ENCODE peak calls at places on chromosomes 13 and 19, in seven cellular contexts. N, W, J, C, Q, B and F are unnamed samples.
A peak's percentile ranks its signal among the peaks of the same experiment; 100 is the strongest.

GRCh38 chr19:14003279-14004051 is 2.7 kb downstream of the RFX1 start:
- DNase-seq in C (no peak), Q (peak; percentile 40), N (no peak), J (no peak), B (no peak), W (no peak), F (no peak)

GRCh38 chr19:41907994-41908615 is 20.1 kb downstream of the ERFL start:
- DNase-seq in N (no peak), Q (no peak), C (no peak), B (no peak), W (no peak), J (no peak), F (no peak)

GRCh38 chr13:76222511-76222910 is 586.4 kb downstream of the LMO7 start:
- DNase-seq in B (no peak), N (no peak), J (peak; percentile 55), Q (no peak), W (no peak), C (peak; percentile 39), F (peak; percentile 19)

GRCh38 chr19:16441661-16442071 is 30.1 kb downstream of the EPS15L1 start:
- DNase-seq in W (no peak), Q (no peak), B (no peak), N (no peak), J (no peak), C (no peak), F (no peak)

GRCh38 chr19:29714371-29714952 is 599 bp downstream of the C19orf12 start:
- DNase-seq in B (no peak), C (no peak), Q (no peak), N (no peak), J (no peak), W (no peak), F (peak; percentile 11)

GRCh38 chr19:47445937-47446402 is 25.7 kb downstream of the SLC8A2 start:
- DNase-seq in N (peak; percentile 68), C (no peak), J (no peak), Q (no peak), W (no peak), B (no peak), F (no peak)

GRCh38 chr13:27168870-27169525 is 2.6 kb downstream of the USP12 start:
- DNase-seq in Q (peak; percentile 36), N (no peak), W (no peak), J (peak; percentile 39), C (peak; percentile 29), B (no peak), F (no peak)

GRCh38 chr19:44677019-44677809 is 5.9 kb downstream of the CEACAM19 start:
- DNase-seq in W (no peak), Q (peak; percentile 55), B (peak; percentile 20), C (peak; percentile 77), J (peak; percentile 70), N (no peak), F (peak; percentile 61)

GRCh38 chr19:41225238-41226052 is 6.4 kb downstream of the AXL start:
- DNase-seq in N (no peak), Q (peak; percentile 100), B (peak; percentile 98), J (peak; percentile 100), C (peak; percentile 100), W (peak; percentile 97), F (peak; percentile 98)

GRCh38 chr19:41753936-41754529 is 1.3 kb upstream of the CEACAM6 start:
- DNase-seq in Q (peak; percentile 31), W (no peak), J (peak; percentile 4), N (no peak), B (no peak), C (peak; percentile 3), F (peak; percentile 7)

GRCh38 chr19:49546825-49547565 is 19.2 kb downstream of the RCN3 start:
- DNase-seq in J (peak; percentile 89), Q (peak; percentile 93), B (peak; percentile 74), C (peak; percentile 79), W (peak; percentile 86), N (no peak), F (peak; percentile 85)

GRCh38 chr19:898663-899062 is 5.4 kb downstream of the RNU6-9 start:
- DNase-seq in J (no peak), Q (no peak), B (no peak), W (no peak), N (no peak), C (no peak), F (no peak)

GRCh38 chr19:55213547-55213946 is 4.2 kb upstream of the PTPRH start:
- DNase-seq in J (no peak), C (no peak), N (no peak), B (no peak), Q (no peak), W (no peak), F (no peak)

GRCh38 chr19:55209430-55210119 is at the start of gene PTPRH:
- DNase-seq in J (no peak), B (no peak), Q (no peak), W (no peak), N (no peak), C (no peak), F (peak; percentile 29)

GRCh38 chr19:55208880-55209429 is 346 bp downstream of the PTPRH start:
- DNase-seq in J (no peak), N (no peak), Q (no peak), C (no peak), B (no peak), W (no peak), F (no peak)

GRCh38 chr19:55210120-55210493 is 806 bp upstream of the PTPRH start:
- DNase-seq in Q (peak; percentile 97), B (peak; percentile 95), J (peak; percentile 98), W (peak; percentile 88), C (peak; percentile 98), N (no peak), F (peak; percentile 92)

DNA sequence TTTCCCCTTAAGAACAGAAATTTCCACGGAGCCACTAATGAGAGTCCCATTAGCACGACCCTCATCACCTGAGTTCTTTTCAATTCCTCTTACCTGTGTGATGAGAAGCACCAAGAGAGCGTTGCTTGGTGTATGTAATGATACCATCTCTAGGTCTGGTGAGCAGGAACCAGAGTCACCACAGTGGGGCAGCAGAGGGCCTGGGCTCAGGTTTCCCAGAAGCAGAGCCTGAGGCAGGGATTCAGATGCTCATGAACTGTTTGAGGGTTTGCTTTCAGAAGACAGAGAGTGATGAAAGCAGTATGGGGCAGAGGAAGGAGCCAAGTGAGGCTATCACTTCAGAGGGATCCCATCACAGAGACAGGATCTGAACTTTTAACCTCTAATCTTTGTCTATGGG is 3.1 kb upstream of the PTPRH start:
- DNase-seq in C (no peak), W (no peak), Q (no peak), N (no peak), B (no peak), J (no peak), F (no peak)
- TF ChIP-seq CTCF in C (peak; percentile 12), W (no peak), Q (peak; percentile 33), N (no peak), B (peak; percentile 23), J (peak; percentile 19), F (peak; percentile 24)

DNA sequence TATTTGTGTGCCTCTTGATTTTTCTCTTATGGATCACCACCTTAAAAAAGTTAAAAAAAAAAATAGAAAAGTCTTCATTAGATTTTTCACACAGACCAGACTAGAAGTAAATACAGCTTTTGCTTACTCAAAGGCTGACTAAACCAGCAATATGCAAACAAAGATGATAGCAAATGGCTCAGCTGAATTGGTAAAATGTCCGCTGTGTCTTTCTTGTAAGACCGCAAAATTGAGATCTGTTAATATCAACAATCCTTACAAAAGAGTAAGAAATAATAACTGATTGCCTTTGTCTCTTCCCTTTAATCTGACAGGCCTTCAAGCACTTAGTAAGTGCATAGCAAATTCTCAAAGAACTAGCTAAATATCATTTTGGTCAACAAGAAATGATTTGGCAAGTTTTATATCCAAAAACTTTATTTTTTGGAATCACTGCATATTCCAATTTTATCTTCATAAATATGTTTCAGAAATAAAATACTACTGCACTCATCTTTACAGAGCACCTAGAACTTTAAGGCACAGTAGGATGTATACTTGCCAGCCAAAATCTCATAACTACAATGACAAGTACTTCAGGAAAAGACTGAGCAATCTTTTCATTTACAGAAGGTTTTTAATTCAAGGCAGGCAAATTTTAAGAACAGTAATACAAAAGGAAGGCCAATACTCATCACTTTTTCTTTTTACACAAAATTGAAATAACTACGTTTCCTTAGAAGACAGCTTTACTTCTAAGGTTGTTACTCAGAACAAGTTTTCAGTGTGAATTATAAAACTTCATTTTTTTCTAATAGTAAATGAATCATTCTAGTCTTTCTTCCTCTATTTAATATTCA is 1.2 kb downstream of the ELF1 start:
- DNase-seq in J (peak; percentile 19), W (no peak), B (no peak), N (no peak), Q (no peak), C (no peak), F (no peak)
- H3K4me3 ChIP-seq in J (no peak overlapping the region), W (no peak overlapping the region), B (no peak overlapping the region), N (peak overlapping the region; percentile 0), Q (peak overlapping the region; percentile 49), C (no peak overlapping the region), F (no peak overlapping the region)

GRCh38 chr13:24269803-24270202 is 39.6 kb upstream of the C1QTNF9 start:
- DNase-seq in Q (no peak), B (no peak), C (peak; percentile 13), J (peak; percentile 60), N (no peak), W (no peak), F (no peak)

GRCh38 chr13:24272452-24273161 is 36.8 kb upstream of the C1QTNF9 start:
- DNase-seq in C (peak; percentile 12), W (no peak), N (peak; percentile 63), B (no peak), Q (no peak), J (no peak), F (peak; percentile 7)

GRCh38 chr13:24271611-24272451 is 37.5 kb upstream of the C1QTNF9 start:
- DNase-seq in Q (peak; percentile 77), J (peak; percentile 76), C (peak; percentile 83), N (peak; percentile 93), B (peak; percentile 45), W (peak; percentile 45), F (peak; percentile 84)

GRCh38 chr13:24271231-24271610 is 38.2 kb upstream of the C1QTNF9 start:
- DNase-seq in Q (no peak), N (no peak), W (no peak), B (no peak), J (no peak), C (no peak), F (no peak)

GRCh38 chr13:24270639-24271131 is 38.7 kb upstream of the C1QTNF9 start:
- DNase-seq in N (peak; percentile 68), C (peak; percentile 62), B (no peak), Q (peak; percentile 48), J (peak; percentile 47), W (no peak), F (peak; percentile 61)
- TF ChIP-seq CTCF in N (no peak), C (no peak), B (no peak), Q (no peak), J (no peak), W (no peak), F (no peak)

DNA sequence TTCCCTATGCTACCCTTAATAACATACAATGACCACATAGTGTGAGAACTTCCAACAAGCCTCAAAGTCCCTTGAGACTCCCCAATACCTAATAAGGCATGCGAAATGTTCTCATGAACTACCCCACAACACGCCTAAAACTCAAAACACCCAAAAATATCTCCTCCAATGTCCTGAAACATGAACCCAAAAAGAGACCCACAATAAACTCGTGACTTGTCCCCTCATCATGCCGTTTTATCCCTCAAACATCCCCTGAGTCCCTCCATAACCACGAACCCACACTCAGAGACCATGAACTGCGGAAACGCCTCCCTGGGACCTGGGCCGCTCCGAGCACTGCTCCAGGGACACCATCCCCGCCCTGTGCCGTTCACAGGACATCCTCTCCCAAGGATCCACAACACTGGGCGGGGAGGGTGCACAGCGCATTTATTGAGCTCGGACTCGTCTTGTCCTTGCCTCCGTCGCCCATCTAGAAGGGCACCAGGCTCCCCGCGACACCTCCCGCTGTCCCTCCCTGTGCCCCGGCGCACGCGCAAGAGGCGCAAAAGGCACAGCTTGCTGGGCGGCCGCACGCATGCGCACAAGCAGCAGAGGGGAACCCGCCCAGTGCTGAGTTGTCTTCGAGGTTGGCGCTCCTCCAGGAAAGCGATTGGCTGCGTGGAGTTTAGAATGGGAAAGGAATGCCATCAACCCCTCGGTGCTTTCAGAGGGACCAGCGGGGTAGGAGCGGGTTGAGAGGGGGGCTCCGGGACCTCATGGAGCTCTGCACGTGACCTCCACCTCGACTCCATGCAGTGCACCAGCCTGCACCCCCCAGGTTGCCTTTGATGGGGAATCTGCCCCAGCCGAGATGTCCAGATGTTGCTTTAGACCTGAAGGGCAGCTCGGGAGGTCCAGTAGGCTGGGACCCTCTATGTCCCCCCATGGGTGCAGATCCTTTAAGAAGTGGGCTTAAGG is 8.8 kb downstream of the FXYD3 start:
- DNase-seq in Q (peak; percentile 91), C (peak; percentile 84), W (peak; percentile 81), N (peak; percentile 94), B (peak; percentile 53), J (peak; percentile 86), F (peak; percentile 88)
- H3K4me3 ChIP-seq in Q (peak overlapping the region; percentile 65), C (peak overlapping the region; percentile 75), W (peak overlapping the region; percentile 81), N (peak overlapping the region; percentile 56), B (peak overlapping the region; percentile 52), J (peak overlapping the region; percentile 49), F (peak overlapping the region; percentile 62)